ENCODE peak calls at places on chromosome 11, in six cellular contexts. Y, K, U, P, X and Q are unnamed samples.

GRCh38 chr11:65661599-65662246 is 993 bp downstream of the RELA start:
- DNase-seq in K (peak), U (no peak), Y (no peak), X (no peak), P (no peak), Q (peak)

GRCh38 chr11:92770419-92770818 is 199.0 kb upstream of the MTNR1B start:
- DNase-seq in P (no peak), U (no peak), K (no peak), X (no peak), Y (no peak), Q (no peak)

GRCh38 chr11:65456418-65456817 is 33.8 kb downstream of the NEAT1 start:
- DNase-seq in P (no peak), K (no peak), X (no peak), U (peak), Y (no peak), Q (no peak)

GRCh38 chr11:64500176-64501013 is 90.6 kb upstream of the SLC22A12 start:
- DNase-seq in K (no peak), U (no peak), X (no peak), Y (no peak), P (no peak), Q (no peak)

GRCh38 chr11:20873054-20873453 is 203.7 kb downstream of the NELL1 start:
- DNase-seq in K (no peak), P (peak), Y (no peak), X (peak), U (no peak), Q (peak)

GRCh38 chr11:125345706-125346561 is 150.1 kb downstream of the FEZ1 start:
- DNase-seq in X (peak), K (peak), P (peak), U (peak), Y (peak), Q (peak)

GRCh38 chr11:70415176-70415575 is 16.8 kb downstream of the CTTN start:
- DNase-seq in U (peak), P (no peak), Y (peak), K (no peak), X (no peak), Q (no peak)

GRCh38 chr11:78594814-78595213 is 20.1 kb upstream of the NARS2 start:
- DNase-seq in Y (no peak), X (no peak), K (no peak), P (no peak), U (no peak), Q (no peak)

GRCh38 chr11:33376331-33377099 is 119.3 kb downstream of the HIPK3 start:
- DNase-seq in P (no peak), X (no peak), U (peak), K (no peak), Y (no peak), Q (peak)

GRCh38 chr11:64081663-64082442 is 46.1 kb downstream of the FLRT1 start:
- DNase-seq in Y (no peak), X (no peak), P (no peak), U (no peak), K (no peak), Q (no peak)

GRCh38 chr11:10208045-10208674 is 85.9 kb downstream of the SBF2 start:
- DNase-seq in U (peak), Y (peak), X (peak), K (no peak), P (peak), Q (peak)

GRCh38 chr11:57499983-57500461 is 15.5 kb downstream of the SLC43A1 start:
- DNase-seq in X (no peak), Y (no peak), K (no peak), U (no peak), P (no peak), Q (no peak)

GRCh38 chr11:73989156-73989555 is 6.5 kb upstream of the UCP2 start:
- DNase-seq in K (no peak), P (no peak), X (peak), Y (no peak), U (no peak), Q (no peak)

GRCh38 chr11:74221816-74222215 is 50.7 kb downstream of the PPME1 start:
- DNase-seq in P (no peak), U (no peak), Y (no peak), X (no peak), K (no peak), Q (no peak)

GRCh38 chr11:33734441-33735165 is 1.6 kb downstream of the CD59 start:
- DNase-seq in P (peak), X (peak), Y (peak), U (peak), K (no peak), Q (peak)

GRCh38 chr11:31326470-31327148 is 42.9 kb downstream of the DCDC1 start:
- DNase-seq in K (no peak), Y (no peak), P (no peak), U (no peak), X (no peak), Q (no peak)

GRCh38 chr11:110200241-110200640 is 96.2 kb downstream of the RDX start:
- DNase-seq in X (no peak), K (no peak), Y (peak), U (no peak), P (no peak), Q (no peak)

GRCh38 chr11:22829231-22830081 is at the start of gene SVIP:
- DNase-seq in X (peak), U (peak), Y (peak), P (peak), K (peak), Q (peak)

GRCh38 chr11:2933376-2934056 is 4.3 kb upstream of the PHLDA2 start:
- DNase-seq in Y (peak), P (peak), X (peak), U (peak), K (peak), Q (no peak)

GRCh38 chr11:43505171-43505570 is 146.5 kb downstream of the TTC17 start:
- DNase-seq in K (no peak), X (no peak), P (no peak), Y (no peak), U (no peak), Q (no peak)

GRCh38 chr11:47512701-47513100 is 40.2 kb downstream of the CELF1 start:
- DNase-seq in X (no peak), Y (no peak), K (no peak), U (no peak), P (no peak), Q (peak)

GRCh38 chr11:1643146-1643690 is 13.6 kb downstream of the KRTAP5-5 start:
- DNase-seq in X (no peak), Y (no peak), K (no peak), U (no peak), P (no peak), Q (no peak)

GRCh38 chr11:19892387-19892786 is 179.8 kb downstream of the NAV2 start:
- DNase-seq in K (no peak), U (no peak), X (no peak), Y (no peak), P (no peak), Q (no peak)

GRCh38 chr11:87292598-87292997 is 254.9 kb downstream of the TMEM135 start:
- DNase-seq in X (no peak), K (no peak), Y (no peak), P (no peak), U (no peak), Q (no peak)

GRCh38 chr11:63616953-63617352 is 2.7 kb upstream of the PLAAT3 start:
- DNase-seq in K (no peak), U (no peak), Y (no peak), X (peak), P (peak), Q (no peak)

GRCh38 chr11:46914363-46914762 is 4.0 kb downstream of the LRP4 start:
- DNase-seq in P (no peak), X (no peak), Y (peak), K (no peak), U (peak), Q (no peak)

GRCh38 chr11:86201371-86201770 is 43.2 kb upstream of the EED start:
- DNase-seq in K (no peak), Y (no peak), U (peak), P (no peak), X (no peak), Q (no peak)

GRCh38 chr11:71119656-71120269 is 132.6 kb downstream of the SHANK2 start:
- DNase-seq in X (no peak), Y (no peak), P (no peak), K (no peak), U (no peak), Q (no peak)

GRCh38 chr11:13008625-13009475 is at the start of gene RASSF10:
- DNase-seq in K (no peak), X (peak), Y (peak), U (no peak), P (no peak), Q (peak)

GRCh38 chr11:134542401-134543143 is 130.5 kb upstream of the B3GAT1 start:
- DNase-seq in P (no peak), K (peak), Y (no peak), U (no peak), X (peak), Q (peak)

GRCh38 chr11:20010861-20011225 is 149.4 kb downstream of the DBX1 start:
- DNase-seq in K (no peak), P (no peak), U (no peak), Y (no peak), X (no peak), Q (no peak)

GRCh38 chr11:58577441-58578135 is 1.3 kb upstream of the ZFP91 start:
- DNase-seq in Y (peak), U (peak), X (no peak), P (peak), K (peak), Q (peak)

GRCh38 chr11:113997473-113997872 is 22.6 kb downstream of the HTR3A start:
- DNase-seq in P (no peak), X (no peak), U (no peak), Y (no peak), K (no peak), Q (no peak)